ENCODE peak calls at places on chromosomes 7 and 10, in eight cellular contexts. V, L, N, G, W, Q, X and T are unnamed samples.

GRCh38 chr10:31372439-31372838 is 53.4 kb downstream of the ZEB1 start:
- DNase-seq in X (no peak), G (no peak), L (no peak), Q (no peak), N (no peak), W (no peak), V (no peak), T (no peak)

GRCh38 chr7:71626206-71626605 is 494.3 kb downstream of the GALNT17 start:
- DNase-seq in X (no peak), Q (no peak), G (no peak), N (no peak), V (no peak), W (no peak), L (no peak), T (no peak)

GRCh38 chr7:91567111-91568012 is 303.1 kb downstream of the FZD1 start:
- DNase-seq in X (no peak), G (no peak), N (no peak), W (no peak), Q (no peak), L (no peak), V (no peak), T (no peak)

GRCh38 chr7:43004076-43004475 is 71.9 kb downstream of the MRPL32 start:
- DNase-seq in V (no peak), N (no peak), G (no peak), X (no peak), W (no peak), L (no peak), Q (no peak), T (no peak)

GRCh38 chr10:44745920-44746319 is 165.2 kb upstream of the TMEM72 start:
- DNase-seq in X (no peak), W (no peak), Q (no peak), L (no peak), V (no peak), G (no peak), N (no peak), T (no peak)

GRCh38 chr10:80829562-80829961 is 291.9 kb downstream of the SH2D4B start:
- DNase-seq in V (no peak), G (no peak), L (no peak), W (no peak), Q (no peak), N (no peak), X (no peak), T (no peak)

GRCh38 chr7:27110163-27110976 is 7.9 kb upstream of the HOXA2 start:
- DNase-seq in X (peak), N (no peak), G (no peak), Q (peak), W (no peak), V (peak), L (peak), T (peak)

GRCh38 chr7:74454948-74455804 is 1.5 kb downstream of the GTF2IRD1 start:
- DNase-seq in N (no peak), V (no peak), G (no peak), Q (peak), L (no peak), X (no peak), W (no peak), T (no peak)

GRCh38 chr7:146575903-146576302 is 459.3 kb downstream of the CNTNAP2 start:
- DNase-seq in G (no peak), L (no peak), X (no peak), W (no peak), Q (no peak), V (no peak), N (no peak), T (no peak)

GRCh38 chr10:132175907-132176581 is 10.7 kb upstream of the DPYSL4 start:
- DNase-seq in N (peak), X (no peak), V (peak), Q (no peak), W (no peak), L (no peak), G (peak), T (no peak)

GRCh38 chr10:75097666-75098285 is 13.7 kb upstream of the SAMD8 start:
- DNase-seq in V (peak), L (no peak), Q (no peak), N (no peak), X (no peak), G (peak), W (peak), T (no peak)

GRCh38 chr10:49183596-49184542 is 4.3 kb downstream of the TMEM273 start:
- DNase-seq in L (no peak), X (no peak), Q (no peak), W (no peak), G (no peak), V (no peak), N (no peak), T (no peak)

GRCh38 chr7:114931656-114932011 is 9.7 kb downstream of the MDFIC start:
- DNase-seq in Q (no peak), N (no peak), L (no peak), V (no peak), X (no peak), G (no peak), W (no peak), T (no peak)

GRCh38 chr10:28453926-28454325 is 79.0 kb upstream of the WAC start:
- DNase-seq in N (no peak), W (no peak), V (no peak), G (no peak), Q (no peak), X (no peak), L (no peak), T (no peak)

GRCh38 chr7:139991267-139991666 is 71.5 kb downstream of the PARP12 start:
- DNase-seq in Q (no peak), W (no peak), N (no peak), L (no peak), X (no peak), G (no peak), V (no peak), T (no peak)

GRCh38 chr7:99563650-99564049 is 5.2 kb downstream of the ZNF655 start:
- DNase-seq in L (no peak), W (no peak), V (no peak), N (no peak), X (no peak), G (no peak), Q (no peak), T (peak)

GRCh38 chr10:126262971-126263370 is 125.3 kb downstream of the ADAM12 start:
- DNase-seq in V (no peak), N (no peak), Q (no peak), L (no peak), W (no peak), G (no peak), X (no peak), T (no peak)

GRCh38 chr10:42783181-42783549 is 570 bp downstream of the BMS1 start:
- DNase-seq in L (no peak), X (peak), V (no peak), W (peak), N (no peak), Q (no peak), G (no peak), T (peak)

GRCh38 chr7:14934831-14935230 is 32.3 kb upstream of the DGKB start:
- DNase-seq in N (no peak), X (no peak), V (no peak), W (no peak), Q (no peak), L (no peak), G (no peak), T (no peak)

GRCh38 chr10:131829156-131829930 is 71.5 kb upstream of the PPP2R2D start:
- DNase-seq in V (no peak), G (no peak), W (no peak), X (no peak), L (no peak), N (no peak), Q (peak), T (no peak)

GRCh38 chr10:133261726-133262325 is 14.8 kb downstream of the ADAM8 start:
- DNase-seq in X (no peak), N (peak), V (peak), G (peak), L (peak), Q (peak), W (peak), T (no peak)

DNA sequence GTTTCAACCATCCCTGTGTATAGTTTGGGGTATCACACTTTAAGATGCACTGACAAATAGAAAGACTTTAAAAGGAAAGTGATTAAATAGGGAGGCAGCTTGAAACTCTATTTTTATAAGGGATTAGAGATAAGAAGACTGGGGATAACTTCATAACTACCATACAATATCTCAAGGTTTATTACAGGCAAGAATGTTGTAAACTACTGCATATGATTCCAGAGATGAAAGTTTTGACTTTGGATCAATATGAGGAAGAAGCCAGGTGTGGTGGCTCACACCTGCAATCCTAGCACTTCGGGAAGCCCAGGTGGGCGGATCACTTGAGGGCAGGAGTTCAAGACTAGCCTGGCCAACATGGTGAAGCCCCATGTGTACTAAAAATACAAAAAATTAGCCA is 96.1 kb downstream of the DNAJC1 start:
- DNase-seq in N (no peak), Q (no peak), V (no peak), X (no peak), L (no peak), W (no peak), G (no peak), T (no peak)
- TF ChIP-seq CTCF in N (no peak), Q (no peak), V (no peak), X (no peak), L (no peak), W (no peak), G (no peak), T (no peak)

DNA sequence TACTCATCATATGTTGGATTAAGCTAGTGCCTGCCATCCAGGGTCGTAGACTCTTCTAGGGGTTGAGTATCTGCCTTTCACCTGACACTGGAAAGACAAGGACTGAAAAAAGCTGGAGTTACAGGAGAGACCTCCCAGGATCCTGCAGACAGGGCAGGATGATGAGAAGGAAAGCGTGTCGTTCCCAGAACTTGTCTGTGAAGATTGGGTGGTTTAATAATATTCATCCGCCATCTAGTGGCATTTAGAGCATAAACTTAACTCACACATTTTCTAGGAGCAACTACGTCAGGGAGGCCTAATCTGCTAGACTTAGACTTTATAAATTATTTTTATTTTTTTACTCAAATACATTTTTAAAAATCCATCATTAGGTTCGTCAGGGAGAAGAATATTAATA is 59.6 kb downstream of the ADRB1 start:
- DNase-seq in W (peak), N (no peak), L (no peak), Q (no peak), V (peak), G (no peak), X (peak), T (peak)
- TF ChIP-seq CTCF in W (peak), N (peak), L (peak), Q (peak), V (peak), G (peak), X (peak), T (peak)

GRCh38 chr10:93695720-93696119 is 6.7 kb downstream of the FRA10AC1 start:
- DNase-seq in N (no peak), L (no peak), W (no peak), X (no peak), V (no peak), Q (no peak), G (no peak), T (no peak)

GRCh38 chr10:93702278-93703001 is at the start of gene FRA10AC1:
- DNase-seq in W (peak), Q (peak), X (no peak), G (peak), V (peak), L (peak), N (peak), T (peak)

GRCh38 chr10:93703066-93703465 is 674 bp upstream of the FRA10AC1 start:
- DNase-seq in X (no peak), V (no peak), W (peak), G (no peak), Q (no peak), L (no peak), N (no peak), T (no peak)

GRCh38 chr10:93701903-93702277 is 502 bp downstream of the FRA10AC1 start:
- DNase-seq in X (no peak), G (peak), V (peak), N (no peak), Q (no peak), W (peak), L (no peak), T (no peak)

DNA sequence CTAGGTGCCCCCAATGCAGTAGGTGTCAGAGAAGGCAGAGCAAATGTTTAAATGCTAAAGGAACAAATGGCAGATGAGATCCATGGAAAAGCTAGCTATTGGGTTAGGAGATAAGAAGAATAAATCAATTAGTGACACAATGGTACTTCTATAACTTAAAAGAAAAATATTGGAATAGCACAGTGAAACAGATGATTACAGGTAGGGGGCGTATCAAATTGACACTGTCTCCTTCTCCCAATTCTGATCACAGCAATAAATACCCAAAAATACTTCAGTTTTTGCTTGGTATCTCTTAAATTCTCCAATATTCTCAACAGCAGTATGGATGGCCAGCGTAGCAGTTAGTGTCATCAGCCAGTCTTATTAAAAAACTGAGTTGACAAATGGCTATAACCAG is 5.2 kb downstream of the FRA10AC1 start:
- DNase-seq in V (peak), Q (no peak), G (no peak), W (no peak), X (no peak), N (no peak), L (no peak), T (no peak)
- TF ChIP-seq CTCF in V (peak), Q (no peak), G (no peak), W (no peak), X (no peak), N (no peak), L (no peak), T (no peak)

GRCh38 chr7:103932389-103932788 is 57.1 kb downstream of the RELN start:
- DNase-seq in W (no peak), X (no peak), L (no peak), G (no peak), Q (no peak), N (no peak), V (peak), T (no peak)
- TF ChIP-seq CTCF in W (no peak), X (no peak), L (no peak), G (no peak), Q (no peak), N (no peak), V (peak), T (no peak)

GRCh38 chr10:100019824-100020160 is 10.0 kb upstream of the DNMBP start:
- DNase-seq in G (peak), X (no peak), W (no peak), N (no peak), Q (no peak), L (no peak), V (peak), T (no peak)
- TF ChIP-seq CTCF in G (no peak), X (no peak), W (no peak), N (peak), Q (no peak), L (peak), V (peak), T (peak)

GRCh38 chr10:100009283-100009792 is 409 bp downstream of the DNMBP start:
- DNase-seq in V (no peak), G (peak), Q (no peak), N (peak), L (no peak), W (no peak), X (no peak), T (no peak)
- TF ChIP-seq CTCF in V (peak), G (peak), Q (no peak), N (no peak), L (peak), W (peak), X (peak), T (peak)

GRCh38 chr10:3704565-3705360 is 80.2 kb downstream of the KLF6 start:
- DNase-seq in L (no peak), V (no peak), N (no peak), Q (no peak), X (no peak), G (no peak), W (no peak), T (no peak)
- TF ChIP-seq CTCF in L (no peak), V (no peak), N (no peak), Q (no peak), X (no peak), G (no peak), W (no peak), T (no peak)

GRCh38 chr7:82343-83155 is 109.8 kb upstream of the FAM20C start:
- DNase-seq in W (no peak), X (no peak), G (no peak), L (no peak), N (no peak), V (peak), Q (peak), T (no peak)
- TF ChIP-seq CTCF in W (no peak), X (no peak), G (no peak), L (no peak), N (no peak), V (peak), Q (no peak), T (no peak)